ENCODE peak calls at places on chromosomes 6 and 20, in five cellular contexts. One of them, this sample, is unnamed.

GRCh38 chr6:81876977-81877376 is 124.5 kb upstream of the TENT5A start:
- DNase-seq in HT1080: peak
- DNase-seq in left colon: no peak
- DNase-seq in lower lobe of right lung: no peak
- DNase-seq in mucosa of descending colon: no peak
- DNase-seq in this sample: no peak

GRCh38 chr20:51563141-51563596 is 20.6 kb upstream of the NFATC2 start:
- DNase-seq in lower lobe of right lung: no peak
- DNase-seq in mucosa of descending colon: no peak
- DNase-seq in left colon: no peak
- DNase-seq in HT1080: no peak
- DNase-seq in this sample: no peak

GRCh38 chr20:12077835-12078374 is 160.2 kb downstream of the BTBD3 start:
- DNase-seq in mucosa of descending colon: no peak
- DNase-seq in HT1080: no peak
- DNase-seq in lower lobe of right lung: no peak
- DNase-seq in left colon: no peak
- DNase-seq in this sample: no peak

GRCh38 chr20:39291301-39291700 is 329.2 kb downstream of the DHX35 start:
- DNase-seq in HT1080: peak
- DNase-seq in left colon: no peak
- DNase-seq in mucosa of descending colon: no peak
- DNase-seq in lower lobe of right lung: no peak
- DNase-seq in this sample: no peak

GRCh38 chr6:167731216-167731615 is 95.5 kb upstream of the AFDN start:
- DNase-seq in lower lobe of right lung: no peak
- DNase-seq in HT1080: no peak
- DNase-seq in left colon: no peak
- DNase-seq in mucosa of descending colon: no peak
- DNase-seq in this sample: no peak

GRCh38 chr6:74899416-74899815 is 306.4 kb downstream of the COL12A1 start:
- DNase-seq in left colon: no peak
- DNase-seq in mucosa of descending colon: no peak
- DNase-seq in lower lobe of right lung: no peak
- DNase-seq in HT1080: peak
- DNase-seq in this sample: no peak

GRCh38 chr6:34717466-34717865 is 20.9 kb upstream of the ILRUN start:
- DNase-seq in left colon: no peak
- DNase-seq in lower lobe of right lung: no peak
- DNase-seq in HT1080: no peak
- DNase-seq in mucosa of descending colon: no peak
- DNase-seq in this sample: no peak

GRCh38 chr20:37326666-37327065 is 19.3 kb upstream of the SRC start:
- DNase-seq in lower lobe of right lung: no peak
- DNase-seq in mucosa of descending colon: no peak
- DNase-seq in left colon: no peak
- DNase-seq in HT1080: no peak
- DNase-seq in this sample: no peak

GRCh38 chr20:51924509-51924908 is 122.2 kb upstream of the SALL4 start:
- DNase-seq in HT1080: no peak
- DNase-seq in mucosa of descending colon: no peak
- DNase-seq in lower lobe of right lung: no peak
- DNase-seq in left colon: no peak
- DNase-seq in this sample: no peak

GRCh38 chr6:143966291-143966690 is 41.8 kb downstream of the PLAGL1 start:
- DNase-seq in left colon: no peak
- DNase-seq in mucosa of descending colon: no peak
- DNase-seq in lower lobe of right lung: no peak
- DNase-seq in HT1080: no peak
- DNase-seq in this sample: no peak

This sample was measured in activated CD8-positive, alpha-beta T cell treated with anti-CD3 and anti-CD28 coated beads, Interleukin-2, amount 10 ng/mL, durations not matched to agents 7 days and 5 days.